ENCODE peak calls at places on chromosomes 12 and 14, in six cellular contexts. J, X, F, Z, P and U are unnamed samples.

GRCh38 chr12:132429122-132429931 is 60.6 kb upstream of the FBRSL1 start:
- DNase-seq in F (no peak), P (no peak), Z (no peak), X (no peak), J (peak), U (no peak)

GRCh38 chr14:91242635-91243034 is 1.9 kb downstream of the GPR68 start:
- DNase-seq in X (no peak), J (no peak), Z (no peak), F (no peak), P (no peak), U (no peak)

GRCh38 chr14:72706485-72706884 is 187.4 kb downstream of the DPF3 start:
- DNase-seq in J (no peak), P (no peak), F (no peak), X (no peak), Z (no peak), U (no peak)

GRCh38 chr12:9760699-9761406 is at the start of gene CD69:
- DNase-seq in X (no peak), F (no peak), J (no peak), Z (no peak), P (no peak), U (peak)

GRCh38 chr14:25233613-25234012 is 183.7 kb upstream of the STXBP6 start:
- DNase-seq in J (no peak), F (no peak), Z (no peak), P (no peak), X (no peak), U (no peak)

GRCh38 chr14:65833256-65833880 is 420.8 kb downstream of the FUT8 start:
- DNase-seq in J (no peak), Z (no peak), F (no peak), P (no peak), X (peak), U (no peak)

GRCh38 chr14:74913986-74914573 is 9.0 kb downstream of the RPS6KL1 start:
- DNase-seq in P (peak), Z (no peak), J (peak), X (peak), F (no peak), U (no peak)

GRCh38 chr12:129076466-129077325 is 223.4 kb downstream of the GLT1D1 start:
- DNase-seq in Z (no peak), J (no peak), X (no peak), P (no peak), F (no peak), U (no peak)

GRCh38 chr12:75656650-75657049 is 145.2 kb upstream of the KRR1 start:
- DNase-seq in Z (no peak), J (no peak), P (peak), X (no peak), F (no peak), U (no peak)

GRCh38 chr12:75658286-75658685 is 146.9 kb upstream of the KRR1 start:
- DNase-seq in Z (no peak), J (no peak), X (no peak), P (no peak), F (no peak), U (no peak)

GRCh38 chr12:75656210-75656609 is 144.8 kb upstream of the KRR1 start:
- DNase-seq in P (no peak), X (no peak), F (no peak), Z (no peak), J (no peak), U (no peak)

GRCh38 chr12:75658826-75659823 is 147.7 kb upstream of the KRR1 start:
- DNase-seq in Z (no peak), F (no peak), P (peak), X (peak), J (no peak), U (no peak)

DNA sequence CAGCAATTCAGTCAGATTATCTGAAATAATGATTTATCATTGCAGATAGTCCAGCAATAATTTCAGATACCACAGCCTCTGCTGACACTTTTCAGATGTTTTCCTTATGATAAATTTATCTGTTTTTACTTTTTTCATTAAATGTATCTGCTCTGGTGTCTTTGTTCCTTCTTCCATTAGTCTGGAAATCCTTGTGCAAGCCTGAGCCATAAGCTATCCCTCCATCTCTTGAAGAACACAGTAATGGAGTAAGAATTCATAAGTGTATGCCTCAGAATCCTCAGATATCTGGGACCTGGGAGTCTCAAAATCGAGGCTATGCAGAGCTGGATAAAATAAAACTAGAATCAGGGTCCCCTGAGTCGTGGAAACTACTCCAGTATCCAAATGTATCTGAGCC is 146.5 kb upstream of the KRR1 start:
- DNase-seq in F (no peak), Z (no peak), X (no peak), J (no peak), P (no peak), U (no peak)
- H3K27ac ChIP-seq in F (no peak), Z (no peak), X (no peak), J (no peak), P (peak), U (no peak)

GRCh38 chr12:109959411-109960093 is 36.6 kb downstream of the GIT2 start:
- DNase-seq in Z (no peak), P (no peak), F (no peak), J (no peak), X (no peak), U (no peak)
- H3K27ac ChIP-seq in Z (no peak), P (no peak), F (no peak), J (no peak), X (no peak), U (no peak)

GRCh38 chr12:48086327-48086726 is 19.6 kb downstream of the SENP1 start:
- DNase-seq in P (no peak), X (no peak), J (no peak), F (no peak), Z (no peak), U (no peak)
- H3K27ac ChIP-seq in P (no peak), X (no peak), J (no peak), F (no peak), Z (no peak), U (no peak)

DNA sequence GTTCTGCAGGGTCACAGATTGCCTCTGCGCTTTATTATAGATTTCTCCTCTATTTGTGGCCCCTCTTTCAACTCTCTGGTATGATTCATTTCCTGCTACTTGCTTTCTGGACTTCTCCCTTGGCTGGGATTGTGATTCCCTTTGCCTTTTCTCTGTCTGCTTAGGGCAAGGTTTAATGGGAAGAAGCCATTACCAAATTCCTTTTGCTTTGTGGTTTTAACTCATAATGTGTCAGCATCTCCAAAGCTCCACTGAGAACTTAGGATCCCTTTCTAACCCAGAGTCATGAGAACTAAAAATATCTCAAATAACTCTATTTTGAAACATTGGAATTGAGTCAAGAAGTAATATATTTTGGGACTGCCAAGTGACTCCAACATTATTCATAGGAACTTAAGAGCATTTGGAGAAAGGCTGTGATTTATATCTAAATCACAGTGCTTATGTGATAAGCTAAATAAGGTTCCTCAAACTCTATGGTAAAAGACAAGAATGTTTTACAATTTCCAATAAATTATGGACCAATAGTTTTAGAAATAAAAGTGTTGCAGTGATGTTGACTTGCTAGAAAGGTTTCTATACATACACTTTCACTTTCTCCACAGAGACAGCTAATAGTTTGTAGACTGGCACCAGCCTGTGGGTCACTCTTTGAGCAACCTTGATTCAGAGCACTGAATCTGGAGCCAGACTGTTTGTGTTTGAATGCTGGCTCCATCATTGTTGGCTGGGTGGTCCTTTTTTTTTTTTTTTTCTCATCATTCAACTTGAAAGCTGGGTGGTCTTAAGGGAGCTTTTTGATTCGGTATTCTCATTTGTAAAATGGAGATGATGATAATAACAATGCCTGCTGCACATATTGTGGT is 93.9 kb downstream of the DACT1 start:
- DNase-seq in P (peak), X (no peak), Z (no peak), F (no peak), J (no peak), U (no peak)
- H3K27ac ChIP-seq in P (peak), X (peak), Z (no peak), F (no peak), J (no peak), U (no peak)

DNA sequence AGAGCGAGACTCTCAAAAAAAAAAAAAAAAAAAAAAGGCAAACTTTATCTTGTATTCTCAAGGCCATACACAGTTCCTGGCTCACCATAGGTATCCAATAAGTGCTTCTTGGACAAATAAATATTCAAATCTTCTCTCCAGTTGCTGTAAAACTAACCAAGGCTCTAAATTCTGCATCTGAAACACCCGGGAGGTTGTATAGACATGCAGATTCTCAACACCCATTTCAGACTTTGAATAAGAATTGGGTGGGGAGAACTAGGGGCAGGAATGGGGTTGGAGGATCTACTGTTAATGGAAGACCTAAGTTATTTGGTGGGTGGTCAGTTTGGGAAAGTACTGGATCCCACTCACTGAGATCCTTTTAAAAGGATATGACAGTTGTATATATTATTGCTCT is 1.0 kb downstream of the GDF3 start:
- DNase-seq in P (no peak), X (no peak), J (peak), F (no peak), Z (no peak), U (no peak)
- H3K27ac ChIP-seq in P (no peak), X (no peak), J (peak), F (no peak), Z (no peak), U (no peak)